ENCODE peak calls at places on chromosome X, in six cellular contexts. One of them, this sample, is unnamed. For H3K36me3, the result is how much of the 10 kb centered on the place peaks cover.

GRCh38 chrX:108331126-108331909 is 106.9 kb downstream of the COL4A6 start:
- DNase-seq in mucosa of descending colon: no peak
- DNase-seq in ovary: no peak
- DNase-seq in CD8-positive, alpha-beta T cell: no peak
- DNase-seq in uterus: no peak
- DNase-seq in cardiac muscle cell: no peak
- DNase-seq in this sample: no peak

GRCh38 chrX:121160987-121161386 is 113.6 kb downstream of the GLUD2 start:
- DNase-seq in mucosa of descending colon: no peak
- DNase-seq in uterus: no peak
- DNase-seq in ovary: no peak
- DNase-seq in cardiac muscle cell: no peak
- DNase-seq in CD8-positive, alpha-beta T cell: no peak
- DNase-seq in this sample: no peak

GRCh38 chrX:74248889-74249288 is 55.1 kb upstream of the ZCCHC13 start:
- DNase-seq in ovary: no peak
- DNase-seq in CD8-positive, alpha-beta T cell: no peak
- DNase-seq in mucosa of descending colon: peak
- DNase-seq in cardiac muscle cell: peak
- DNase-seq in uterus: no peak
- DNase-seq in this sample: no peak

GRCh38 chrX:139929876-139930275 is 3.0 kb downstream of the ATP11C start:
- DNase-seq in uterus: no peak
- DNase-seq in ovary: no peak
- DNase-seq in mucosa of descending colon: no peak
- DNase-seq in CD8-positive, alpha-beta T cell: no peak
- DNase-seq in cardiac muscle cell: no peak
- DNase-seq in this sample: no peak

GRCh38 chrX:124917011-124917410 is 402.7 kb upstream of the TEX13C start:
- DNase-seq in uterus: no peak
- DNase-seq in cardiac muscle cell: no peak
- DNase-seq in CD8-positive, alpha-beta T cell: no peak
- DNase-seq in mucosa of descending colon: no peak
- DNase-seq in ovary: no peak
- DNase-seq in this sample: no peak

GRCh38 chrX:149504226-149504914 is 736 bp downstream of the IDS start:
- DNase-seq in CD8-positive, alpha-beta T cell: peak
- DNase-seq in uterus: no peak
- DNase-seq in ovary: peak
- DNase-seq in mucosa of descending colon: no peak
- DNase-seq in cardiac muscle cell: no peak
- DNase-seq in this sample: peak

GRCh38 chrX:70554081-70554480 is 109.4 kb downstream of the DLG3 start:
- DNase-seq in CD8-positive, alpha-beta T cell: no peak
- DNase-seq in uterus: no peak
- DNase-seq in ovary: no peak
- DNase-seq in cardiac muscle cell: peak
- DNase-seq in mucosa of descending colon: no peak
- DNase-seq in this sample: no peak

GRCh38 chrX:55240788-55241187 is 20.6 kb downstream of the PAGE5 start:
- DNase-seq in mucosa of descending colon: no peak
- DNase-seq in uterus: no peak
- DNase-seq in ovary: no peak
- DNase-seq in cardiac muscle cell: no peak
- DNase-seq in CD8-positive, alpha-beta T cell: no peak
- DNase-seq in this sample: no peak

GRCh38 chrX:70386240-70386639 is 36.9 kb upstream of the GDPD2 start:
- DNase-seq in ovary: no peak
- DNase-seq in CD8-positive, alpha-beta T cell: no peak
- DNase-seq in mucosa of descending colon: no peak
- DNase-seq in cardiac muscle cell: no peak
- DNase-seq in uterus: no peak
- DNase-seq in this sample: no peak

GRCh38 chrX:141439651-141440050 is 144.9 kb downstream of the SPANXA1 start:
- DNase-seq in ovary: no peak
- DNase-seq in uterus: no peak
- DNase-seq in mucosa of descending colon: no peak
- DNase-seq in CD8-positive, alpha-beta T cell: no peak
- DNase-seq in cardiac muscle cell: no peak
- DNase-seq in this sample: peak

GRCh38 chrX:50281253-50281652 is 76.7 kb downstream of the CCNB3 start:
- DNase-seq in cardiac muscle cell: no peak
- DNase-seq in CD8-positive, alpha-beta T cell: no peak
- DNase-seq in mucosa of descending colon: no peak
- DNase-seq in uterus: no peak
- DNase-seq in ovary: no peak
- DNase-seq in this sample: no peak

GRCh38 chrX:20267924-20268701 is 1.4 kb upstream of the RPS6KA3 start:
- DNase-seq in mucosa of descending colon: peak
- DNase-seq in CD8-positive, alpha-beta T cell: no peak
- DNase-seq in ovary: peak
- DNase-seq in uterus: peak
- DNase-seq in cardiac muscle cell: peak
- DNase-seq in this sample: no peak

GRCh38 chrX:149757206-149758067 is 16.4 kb upstream of the HSFX1 start:
- DNase-seq in CD8-positive, alpha-beta T cell: no peak
- DNase-seq in ovary: no peak
- DNase-seq in mucosa of descending colon: no peak
- DNase-seq in cardiac muscle cell: no peak
- DNase-seq in uterus: no peak
- DNase-seq in this sample: no peak

GRCh38 chrX:134525086-134525792 is 65.3 kb downstream of the HPRT1 start:
- DNase-seq in mucosa of descending colon: no peak
- DNase-seq in CD8-positive, alpha-beta T cell: no peak
- DNase-seq in cardiac muscle cell: no peak
- DNase-seq in uterus: no peak
- DNase-seq in ovary: no peak
- DNase-seq in this sample: no peak

GRCh38 chrX:10133980-10134676 is 22.6 kb upstream of the CLCN4 start:
- DNase-seq in cardiac muscle cell: no peak
- DNase-seq in mucosa of descending colon: no peak
- DNase-seq in uterus: no peak
- DNase-seq in ovary: no peak
- DNase-seq in CD8-positive, alpha-beta T cell: no peak
- DNase-seq in this sample: no peak
- H3K36me3 ChIP-seq in cardiac muscle cell: under half
- H3K36me3 ChIP-seq in mucosa of descending colon: under half
- H3K36me3 ChIP-seq in uterus: under half
- H3K36me3 ChIP-seq in ovary: under half
- H3K36me3 ChIP-seq in CD8-positive, alpha-beta T cell: under half
- H3K36me3 ChIP-seq in this sample: under half

DNA sequence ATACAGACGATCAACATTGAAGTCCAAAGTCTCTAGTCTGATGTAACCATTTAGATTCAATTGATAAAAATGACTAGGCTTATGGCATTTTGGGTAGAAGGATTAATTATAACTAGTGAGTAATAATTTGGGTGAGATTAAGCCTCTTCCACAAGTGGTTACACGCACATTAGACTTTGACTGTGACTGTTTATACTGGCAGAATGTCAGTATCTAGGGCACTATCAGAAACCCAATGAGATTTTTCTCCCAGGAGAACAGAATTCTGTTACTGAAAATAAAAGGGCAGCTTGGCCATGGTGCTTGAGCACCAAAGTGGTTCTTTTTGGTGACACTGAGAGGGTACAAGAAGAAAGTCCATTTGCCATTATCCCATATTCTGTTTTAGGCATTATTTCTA is 3.3 kb downstream of the PLS3 start:
- DNase-seq in ovary: no peak
- DNase-seq in uterus: no peak
- DNase-seq in cardiac muscle cell: no peak
- DNase-seq in mucosa of descending colon: no peak
- DNase-seq in CD8-positive, alpha-beta T cell: no peak
- DNase-seq in this sample: no peak
- H3K4me3 ChIP-seq in ovary: no peak
- H3K4me3 ChIP-seq in uterus: no peak
- H3K4me3 ChIP-seq in cardiac muscle cell: no peak
- H3K4me3 ChIP-seq in mucosa of descending colon: no peak
- H3K4me3 ChIP-seq in CD8-positive, alpha-beta T cell: no peak
- H3K4me3 ChIP-seq in this sample: no peak

GRCh38 chrX:119783026-119783425 is 8.4 kb downstream of the RPL39 start:
- DNase-seq in mucosa of descending colon: no peak
- DNase-seq in CD8-positive, alpha-beta T cell: no peak
- DNase-seq in cardiac muscle cell: no peak
- DNase-seq in uterus: no peak
- DNase-seq in ovary: no peak
- DNase-seq in this sample: no peak

DNA sequence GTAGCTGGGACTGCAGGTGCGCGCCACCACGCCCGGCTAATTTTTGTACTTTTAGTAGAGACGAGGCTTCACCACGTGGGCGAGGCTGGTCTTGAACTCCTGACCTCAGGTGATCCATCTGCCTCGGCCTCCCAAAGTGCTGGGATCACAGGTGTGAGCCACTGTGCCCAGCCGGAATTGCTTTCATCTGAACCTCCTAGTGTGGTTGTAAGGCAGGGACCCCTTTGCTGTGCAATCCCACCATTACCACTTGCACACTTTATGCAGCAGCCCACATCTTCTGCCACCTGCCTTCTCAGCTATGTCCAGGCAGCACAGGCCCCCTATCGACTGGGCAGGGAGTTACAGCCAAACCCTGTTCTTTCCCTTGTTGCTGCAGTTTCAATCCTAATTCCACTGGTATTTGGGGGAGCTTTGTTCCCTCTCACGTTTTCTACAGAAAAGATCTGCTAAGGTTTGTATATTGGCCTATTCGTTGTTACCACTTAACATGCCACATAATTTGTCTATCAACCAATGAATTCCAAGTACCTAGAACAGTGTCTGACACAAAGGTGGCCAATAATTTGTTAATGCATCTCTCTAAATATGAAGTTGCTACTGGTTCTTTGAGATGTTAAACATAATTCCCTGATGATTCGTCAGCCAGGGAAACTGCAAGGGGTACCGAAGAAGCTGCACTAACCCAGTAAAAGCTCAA is 6.5 kb downstream of the RPL39 start:
- DNase-seq in cardiac muscle cell: no peak
- DNase-seq in mucosa of descending colon: peak
- DNase-seq in uterus: no peak
- DNase-seq in ovary: no peak
- DNase-seq in CD8-positive, alpha-beta T cell: peak
- DNase-seq in this sample: peak
- H3K36me3 ChIP-seq in cardiac muscle cell: under half
- H3K36me3 ChIP-seq in mucosa of descending colon: under half
- H3K36me3 ChIP-seq in uterus: under half
- H3K36me3 ChIP-seq in ovary: under half
- H3K36me3 ChIP-seq in CD8-positive, alpha-beta T cell: under half
- H3K36me3 ChIP-seq in this sample: half or more

GRCh38 chrX:65674351-65674893 is 7.0 kb downstream of the MSN start:
- DNase-seq in uterus: no peak
- DNase-seq in mucosa of descending colon: no peak
- DNase-seq in ovary: no peak
- DNase-seq in cardiac muscle cell: peak
- DNase-seq in CD8-positive, alpha-beta T cell: no peak
- DNase-seq in this sample: no peak

GRCh38 chrX:65668362-65669310 is 1.2 kb downstream of the MSN start:
- DNase-seq in mucosa of descending colon: peak
- DNase-seq in CD8-positive, alpha-beta T cell: peak
- DNase-seq in cardiac muscle cell: peak
- DNase-seq in uterus: peak
- DNase-seq in ovary: peak
- DNase-seq in this sample: peak

GRCh38 chrX:65671966-65672365 is 4.5 kb downstream of the MSN start:
- DNase-seq in uterus: no peak
- DNase-seq in cardiac muscle cell: no peak
- DNase-seq in CD8-positive, alpha-beta T cell: no peak
- DNase-seq in mucosa of descending colon: no peak
- DNase-seq in ovary: no peak
- DNase-seq in this sample: no peak

GRCh38 chrX:65673857-65674350 is 6.5 kb downstream of the MSN start:
- DNase-seq in uterus: no peak
- DNase-seq in ovary: no peak
- DNase-seq in mucosa of descending colon: no peak
- DNase-seq in CD8-positive, alpha-beta T cell: no peak
- DNase-seq in cardiac muscle cell: no peak
- DNase-seq in this sample: no peak

GRCh38 chrX:65671286-65671685 is 3.8 kb downstream of the MSN start:
- DNase-seq in CD8-positive, alpha-beta T cell: no peak
- DNase-seq in uterus: no peak
- DNase-seq in ovary: no peak
- DNase-seq in cardiac muscle cell: no peak
- DNase-seq in mucosa of descending colon: no peak
- DNase-seq in this sample: no peak
- H3K4me3 ChIP-seq in CD8-positive, alpha-beta T cell: peak
- H3K4me3 ChIP-seq in uterus: no peak
- H3K4me3 ChIP-seq in ovary: no peak
- H3K4me3 ChIP-seq in cardiac muscle cell: no peak
- H3K4me3 ChIP-seq in mucosa of descending colon: no peak
- H3K4me3 ChIP-seq in this sample: no peak

DNA sequence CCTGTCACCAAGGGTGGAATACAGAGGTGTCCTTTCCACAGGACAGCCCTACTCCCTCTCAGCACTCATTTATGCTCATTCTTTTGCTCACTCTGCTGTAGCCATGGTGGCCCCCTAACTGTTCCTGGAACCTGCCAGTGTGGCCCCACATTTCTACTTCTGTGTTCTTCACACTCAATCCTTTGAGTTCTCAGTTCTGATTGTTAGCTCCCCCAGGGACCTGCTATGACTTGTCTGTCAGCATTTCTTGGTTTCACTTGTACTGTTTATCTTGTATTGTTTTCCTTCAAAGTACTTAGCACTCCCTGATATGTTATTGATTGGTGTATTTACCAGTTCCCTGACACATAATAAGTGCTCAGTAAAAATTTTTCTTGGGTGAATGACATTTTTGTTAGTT is 14.9 kb downstream of the VBP1 start:
- DNase-seq in CD8-positive, alpha-beta T cell: no peak
- DNase-seq in ovary: no peak
- DNase-seq in cardiac muscle cell: no peak
- DNase-seq in mucosa of descending colon: no peak
- DNase-seq in uterus: no peak
- DNase-seq in this sample: no peak
- H3K36me3 ChIP-seq in CD8-positive, alpha-beta T cell: under half
- H3K36me3 ChIP-seq in ovary: under half
- H3K36me3 ChIP-seq in cardiac muscle cell: under half
- H3K36me3 ChIP-seq in mucosa of descending colon: under half
- H3K36me3 ChIP-seq in uterus: under half
- H3K36me3 ChIP-seq in this sample: under half

DNA sequence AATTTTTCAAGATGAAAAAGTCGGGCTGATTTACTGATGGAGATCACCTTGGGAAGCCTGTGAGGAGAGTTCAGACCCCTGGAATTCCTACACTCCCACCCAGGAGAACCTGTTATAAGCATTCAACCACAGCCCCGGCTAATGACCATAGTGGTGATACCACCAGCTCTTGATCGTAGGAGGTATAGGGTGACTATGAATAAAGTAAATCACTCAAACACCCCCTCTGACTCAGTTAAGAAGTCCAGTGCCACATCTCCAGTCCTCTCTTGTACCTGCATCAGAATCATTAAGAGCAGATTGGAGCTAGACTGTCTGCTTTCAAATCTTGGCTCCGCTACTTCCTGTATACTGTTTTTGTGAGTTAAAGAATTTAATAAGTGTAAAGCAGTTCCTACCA is 565.0 kb upstream of the DIPK2B start:
- DNase-seq in cardiac muscle cell: no peak
- DNase-seq in ovary: no peak
- DNase-seq in mucosa of descending colon: no peak
- DNase-seq in CD8-positive, alpha-beta T cell: no peak
- DNase-seq in uterus: no peak
- DNase-seq in this sample: no peak
- H3K4me3 ChIP-seq in cardiac muscle cell: no peak
- H3K4me3 ChIP-seq in ovary: no peak
- H3K4me3 ChIP-seq in mucosa of descending colon: no peak
- H3K4me3 ChIP-seq in CD8-positive, alpha-beta T cell: no peak
- H3K4me3 ChIP-seq in uterus: no peak
- H3K4me3 ChIP-seq in this sample: peak